ENCODE peak calls at places on chromosomes 5 and 9, in five cellular contexts. M is nephron progenitor cell, D is AG09309, A is tibial artery, I is cardiac muscle cell. Y is an unnamed sample.
A peak's percentile ranks its signal among the peaks of the same experiment; 100 is the strongest.

GRCh38 chr5:175195698-175196656 is 248.0 kb downstream of the DRD1 start:
- DNase-seq in D (peak; percentile 18), M (peak; percentile 40), A (no peak), I (peak; percentile 70), Y (no peak)

GRCh38 chr9:37032713-37033112 is 1.4 kb downstream of the PAX5 start:
- DNase-seq in M (no peak), A (no peak), D (no peak), I (no peak), Y (no peak)

GRCh38 chr5:141001466-141001853 is 35.2 kb downstream of the PCDHAC2 start:
- DNase-seq in I (peak; percentile 11), D (no peak), M (peak; percentile 43), A (no peak), Y (no peak)

GRCh38 chr5:159163027-159163699 is 46.2 kb downstream of the RNF145 start:
- DNase-seq in D (peak; percentile 27), I (no peak), M (no peak), A (no peak), Y (no peak)

GRCh38 chr5:138465288-138466057 is at the start of gene EGR1:
- DNase-seq in M (peak; percentile 95), I (peak; percentile 96), A (peak; percentile 96), D (peak; percentile 84), Y (peak; percentile 88)

GRCh38 chr9:93126151-93126781 is 7.8 kb downstream of the NINJ1 start:
- DNase-seq in A (peak; percentile 53), M (no peak), D (no peak), I (no peak), Y (no peak)

GRCh38 chr9:33329996-33330395 is 39.7 kb downstream of the NFX1 start:
- DNase-seq in A (no peak), D (no peak), I (no peak), M (no peak), Y (no peak)

GRCh38 chr9:135240871-135241311 is 153.4 kb downstream of the OLFM1 start:
- DNase-seq in D (no peak), M (no peak), A (no peak), I (no peak), Y (no peak)

GRCh38 chr5:43312699-43313034 is 545 bp downstream of the HMGCS1 start:
- DNase-seq in D (no peak), A (no peak), I (no peak), M (no peak), Y (no peak)

GRCh38 chr5:1882337-1883119 is at the start of gene IRX4:
- DNase-seq in D (no peak), A (no peak), M (peak; percentile 35), I (peak; percentile 54), Y (no peak)

GRCh38 chr5:170287532-170287931 is 10.0 kb downstream of the LCP2 start:
- DNase-seq in D (no peak), A (peak; percentile 79), M (no peak), I (no peak), Y (no peak)

GRCh38 chr5:177606071-177607051 is 6.4 kb downstream of the B4GALT7 start:
- DNase-seq in M (no peak), D (no peak), A (no peak), I (no peak), Y (no peak)
- TF ChIP-seq CTCF in M (no peak), D (no peak), A (no peak), I (no peak), Y (no peak)

GRCh38 chr5:172374783-172375182 is 79.5 kb downstream of the SH3PXD2B start:
- DNase-seq in I (no peak), A (no peak), D (no peak), M (no peak), Y (no peak)

GRCh38 chr5:172373680-172374079 is 80.6 kb downstream of the SH3PXD2B start:
- DNase-seq in A (no peak), D (no peak), M (no peak), I (no peak), Y (no peak)

GRCh38 chr5:172365948-172366608 is 82.5 kb upstream of the UBTD2 start:
- DNase-seq in I (no peak), A (no peak), M (no peak), D (no peak), Y (no peak)

GRCh38 chr5:172370237-172370640 is 84.1 kb downstream of the SH3PXD2B start:
- DNase-seq in I (no peak), A (no peak), M (no peak), D (no peak), Y (no peak)

DNA sequence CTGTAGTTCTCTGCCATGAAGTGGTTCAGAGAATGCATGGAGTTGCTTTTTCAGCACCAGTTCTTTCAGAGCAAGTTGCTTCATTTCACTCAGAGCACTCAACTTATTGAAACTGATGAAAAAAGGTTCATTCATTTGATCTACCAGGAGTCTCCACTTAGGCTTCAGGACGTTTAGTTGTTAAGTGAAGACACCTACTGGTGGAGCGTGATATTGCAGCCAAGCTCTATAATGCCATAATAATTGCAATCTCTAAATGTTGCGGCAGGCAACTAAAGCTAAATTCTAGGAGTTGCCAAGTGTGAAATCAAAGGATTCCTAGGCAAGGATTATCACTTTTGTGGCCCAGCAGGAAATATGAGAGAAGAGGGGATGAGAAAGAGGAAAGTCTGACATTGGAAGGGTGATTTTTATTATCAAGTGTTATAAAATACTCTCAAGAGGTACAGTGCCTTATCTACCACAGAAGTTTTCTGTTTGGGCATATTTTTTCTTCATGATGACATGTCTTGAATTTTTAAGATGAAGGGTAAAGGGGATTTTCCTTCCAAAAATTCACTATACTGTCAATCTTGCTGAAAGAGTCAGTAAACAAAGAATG is 83.6 kb downstream of the SH3PXD2B start:
- DNase-seq in I (no peak), A (no peak), M (peak; percentile 41), D (no peak), Y (peak; percentile 40)
- TF ChIP-seq CTCF in I (peak; percentile 73), A (peak; percentile 56), M (peak; percentile 57), D (peak; percentile 67), Y (peak; percentile 70)

DNA sequence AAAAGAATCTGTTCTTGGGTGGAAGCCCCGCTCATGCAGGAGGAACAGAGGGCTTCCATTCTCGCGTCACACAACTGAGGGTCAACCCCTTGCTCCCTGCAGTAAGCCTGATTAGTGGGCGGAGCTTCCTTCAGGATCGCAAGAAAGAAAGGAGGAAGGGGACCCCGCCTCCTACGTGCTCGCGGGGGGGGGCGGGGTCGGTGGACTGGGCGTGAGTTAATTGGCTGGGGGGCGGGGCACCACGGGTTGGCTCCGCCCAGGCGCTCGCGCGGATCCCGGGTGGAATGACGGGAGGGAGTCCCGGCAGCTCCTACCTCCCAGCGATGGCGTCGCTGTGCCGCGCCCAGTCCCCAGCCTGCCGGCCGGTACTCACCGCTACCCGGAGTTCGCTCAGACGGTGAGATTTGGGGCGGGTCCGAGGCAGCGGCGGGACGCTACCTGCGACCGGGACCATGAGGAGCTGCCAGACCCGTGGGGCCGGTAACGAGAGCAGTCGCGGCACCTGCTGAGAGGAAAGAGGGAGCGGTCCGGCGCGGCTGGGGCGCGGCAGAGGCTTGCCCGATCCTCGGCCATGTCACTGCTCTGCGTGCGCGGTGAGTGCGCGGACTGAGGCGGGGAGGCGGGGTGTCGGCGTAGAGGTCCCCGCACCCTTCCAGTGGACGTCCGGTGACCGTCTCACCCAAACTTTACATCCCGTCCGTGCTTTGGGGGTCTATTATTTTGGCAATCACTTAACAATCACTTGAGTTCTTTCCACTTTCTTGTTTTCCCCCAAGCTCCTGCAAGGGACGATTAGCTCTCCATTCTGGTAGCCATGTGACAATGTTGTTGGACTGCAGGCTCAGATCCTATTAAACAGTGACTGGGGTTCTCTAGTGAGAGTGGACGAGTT is at the start of gene UNC13B:
- DNase-seq in A (peak; percentile 97), D (peak; percentile 61), I (peak; percentile 97), M (peak; percentile 97), Y (peak; percentile 97)
- TF ChIP-seq CTCF in A (peak; percentile 9), D (peak; percentile 1), I (peak; percentile 14), M (no peak), Y (peak; percentile 39)

GRCh38 chr5:172113036-172113435 is 75.0 kb downstream of the STK10 start:
- DNase-seq in I (no peak), A (no peak), M (no peak), D (no peak), Y (no peak)

GRCh38 chr5:172107606-172108005 is 80.4 kb downstream of the STK10 start:
- DNase-seq in M (no peak), I (no peak), D (peak; percentile 72), A (no peak), Y (no peak)

GRCh38 chr5:172110260-172110815 is 77.7 kb downstream of the STK10 start:
- DNase-seq in I (no peak), A (no peak), M (no peak), D (no peak), Y (no peak)

GRCh38 chr5:172109749-172110148 is 78.3 kb downstream of the STK10 start:
- DNase-seq in A (no peak), M (no peak), I (no peak), D (no peak), Y (no peak)

GRCh38 chr5:172110921-172111873 is 76.8 kb downstream of the STK10 start:
- DNase-seq in D (no peak), A (no peak), M (no peak), I (no peak), Y (no peak)
- TF ChIP-seq CTCF in D (no peak), A (no peak), M (no peak), I (peak; percentile 4), Y (no peak)

DNA sequence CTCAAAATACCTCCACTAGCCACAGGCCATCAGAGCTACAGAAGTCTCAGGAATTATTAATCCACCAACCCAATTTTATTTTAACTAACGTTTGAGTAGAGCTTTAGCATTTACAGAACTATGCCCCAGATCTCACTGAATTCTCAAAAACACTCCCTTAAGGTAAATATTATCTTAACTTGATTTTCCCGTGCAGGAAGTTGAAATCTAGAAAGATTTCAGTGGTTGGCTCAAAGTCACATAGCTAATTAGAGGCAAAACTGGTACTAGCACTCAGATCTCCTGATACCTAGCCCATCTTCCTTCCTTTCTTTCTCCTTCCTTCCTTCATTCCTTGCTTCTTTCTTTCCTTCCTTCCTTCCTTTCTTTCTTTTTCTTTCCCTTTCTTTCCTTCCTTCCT is 298.3 kb downstream of the ENC1 start:
- DNase-seq in I (no peak), D (no peak), M (no peak), A (no peak), Y (no peak)
- TF ChIP-seq CTCF in I (no peak), D (no peak), M (no peak), A (no peak), Y (no peak)

DNA sequence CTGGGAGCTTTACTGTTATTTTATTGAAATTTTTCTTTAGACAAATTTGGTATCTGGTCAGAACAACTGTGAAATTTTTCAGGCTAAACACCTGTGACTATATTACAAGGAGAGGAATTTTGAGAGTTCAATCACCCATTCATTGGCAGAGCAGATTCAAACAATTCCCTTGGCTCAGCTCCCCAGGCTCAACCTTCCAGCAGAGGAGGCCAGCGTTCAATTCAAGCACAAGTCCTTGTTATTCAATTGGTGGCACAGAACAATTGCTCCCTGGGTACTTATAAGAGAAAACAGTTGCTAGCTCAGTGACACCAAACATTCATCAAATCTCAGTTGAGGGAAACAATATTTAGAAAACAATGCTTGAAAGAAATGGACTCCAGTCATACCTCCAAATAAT is 83.3 kb downstream of the SUSD1 start:
- DNase-seq in M (no peak), I (peak; percentile 35), D (no peak), A (no peak), Y (no peak)
- TF ChIP-seq CTCF in M (no peak), I (peak; percentile 39), D (peak; percentile 62), A (no peak), Y (peak; percentile 39)

GRCh38 chr9:103068666-103069207 is 73.6 kb downstream of the CYLC2 start:
- DNase-seq in I (no peak), A (no peak), M (no peak), D (no peak), Y (no peak)
- TF ChIP-seq CTCF in I (no peak), A (no peak), M (no peak), D (no peak), Y (no peak)